ENCODE peak calls at places on chromosomes 2 and 18, in five cellular contexts. F is cardiac septum, W is heart left ventricle, Y is AML-193, M is left ventricle myocardium inferior. G is an unnamed sample.

GRCh38 chr18:76463358-76463757 is 31.7 kb downstream of the ZNF516 start:
- DNase-seq in Y (no peak), W (no peak), M (no peak), F (no peak), G (no peak)

GRCh38 chr2:173272895-173273294 is 81.8 kb upstream of the CDCA7 start:
- DNase-seq in W (no peak), F (no peak), Y (no peak), M (no peak), G (no peak)

GRCh38 chr2:205929445-205930027 is 156.4 kb downstream of the INO80D start:
- DNase-seq in Y (no peak), W (no peak), F (no peak), M (no peak), G (no peak)

GRCh38 chr2:219369447-219369861 is 18.3 kb downstream of the DNPEP start:
- DNase-seq in Y (no peak), W (peak), M (peak), F (no peak), G (no peak)

GRCh38 chr2:151886235-151886634 is 58.0 kb upstream of the ARL5A start:
- DNase-seq in W (no peak), Y (peak), F (no peak), M (no peak), G (no peak)

GRCh38 chr2:189285351-189285750 is 105.8 kb upstream of the COL5A2 start:
- DNase-seq in F (no peak), Y (no peak), M (no peak), W (no peak), G (no peak)

GRCh38 chr2:2332381-2332780 is 1.3 kb upstream of the MYT1L start:
- DNase-seq in M (no peak), Y (no peak), F (no peak), W (no peak), G (no peak)

GRCh38 chr2:72138921-72139381 is 8.7 kb downstream of the CYP26B1 start:
- DNase-seq in W (no peak), Y (no peak), M (peak), F (peak), G (no peak)